ENCODE peak calls at places on chromosomes 13 and 19, in seven cellular contexts. One of them, this sample, is unnamed.

GRCh38 chr19:30664358-30665058 is 292.3 kb downstream of the ZNF536 start:
- DNase-seq in choroid plexus epithelial cell: peak
- DNase-seq in tibial nerve: no peak
- DNase-seq in astrocyte: no peak
- DNase-seq in astrocyte of the spinal cord: no peak
- DNase-seq in cardiac fibroblast: peak
- DNase-seq in IMR-90: peak
- DNase-seq in this sample: no peak

GRCh38 chr13:27024062-27024461 is 147.5 kb downstream of the USP12 start:
- DNase-seq in choroid plexus epithelial cell: no peak
- DNase-seq in tibial nerve: no peak
- DNase-seq in astrocyte: no peak
- DNase-seq in astrocyte of the spinal cord: no peak
- DNase-seq in cardiac fibroblast: no peak
- DNase-seq in IMR-90: no peak
- DNase-seq in this sample: no peak

GRCh38 chr13:28492527-28493367 is 2.2 kb downstream of the FLT1 start:
- DNase-seq in choroid plexus epithelial cell: no peak
- DNase-seq in tibial nerve: no peak
- DNase-seq in astrocyte: no peak
- DNase-seq in astrocyte of the spinal cord: no peak
- DNase-seq in cardiac fibroblast: no peak
- DNase-seq in IMR-90: no peak
- DNase-seq in this sample: no peak

GRCh38 chr19:33818426-33818825 is 21.8 kb downstream of the KCTD15 start:
- DNase-seq in choroid plexus epithelial cell: no peak
- DNase-seq in tibial nerve: no peak
- DNase-seq in astrocyte: no peak
- DNase-seq in astrocyte of the spinal cord: no peak
- DNase-seq in cardiac fibroblast: no peak
- DNase-seq in IMR-90: no peak
- DNase-seq in this sample: no peak

GRCh38 chr13:34627499-34627898 is 314.6 kb upstream of the NBEA start:
- DNase-seq in choroid plexus epithelial cell: no peak
- DNase-seq in tibial nerve: no peak
- DNase-seq in astrocyte: no peak
- DNase-seq in astrocyte of the spinal cord: no peak
- DNase-seq in cardiac fibroblast: no peak
- DNase-seq in IMR-90: no peak
- DNase-seq in this sample: no peak

GRCh38 chr13:106274551-106275208 is 260.8 kb downstream of the EFNB2 start:
- DNase-seq in choroid plexus epithelial cell: no peak
- DNase-seq in tibial nerve: no peak
- DNase-seq in astrocyte: peak
- DNase-seq in astrocyte of the spinal cord: no peak
- DNase-seq in cardiac fibroblast: no peak
- DNase-seq in IMR-90: no peak
- DNase-seq in this sample: no peak

GRCh38 chr19:6092329-6093286 is 17.7 kb downstream of the RFX2 start:
- DNase-seq in choroid plexus epithelial cell: peak
- DNase-seq in tibial nerve: peak
- DNase-seq in astrocyte: peak
- DNase-seq in astrocyte of the spinal cord: peak
- DNase-seq in cardiac fibroblast: peak
- DNase-seq in IMR-90: peak
- DNase-seq in this sample: no peak

GRCh38 chr19:41327499-41328156 is 17.7 kb downstream of the CCDC97 start:
- DNase-seq in choroid plexus epithelial cell: peak
- DNase-seq in tibial nerve: no peak
- DNase-seq in astrocyte: peak
- DNase-seq in astrocyte of the spinal cord: peak
- DNase-seq in cardiac fibroblast: no peak
- DNase-seq in IMR-90: peak
- DNase-seq in this sample: no peak

GRCh38 chr13:31240921-31241320 is 41.1 kb downstream of the B3GLCT start:
- DNase-seq in choroid plexus epithelial cell: peak
- DNase-seq in tibial nerve: no peak
- DNase-seq in astrocyte: no peak
- DNase-seq in astrocyte of the spinal cord: no peak
- DNase-seq in cardiac fibroblast: peak
- DNase-seq in IMR-90: no peak
- DNase-seq in this sample: no peak

GRCh38 chr13:44172411-44172810 is 201.2 kb upstream of the SERP2 start:
- DNase-seq in choroid plexus epithelial cell: no peak
- DNase-seq in tibial nerve: no peak
- DNase-seq in astrocyte: no peak
- DNase-seq in astrocyte of the spinal cord: no peak
- DNase-seq in cardiac fibroblast: no peak
- DNase-seq in IMR-90: no peak
- DNase-seq in this sample: no peak

GRCh38 chr19:51689751-51690358 is 3.3 kb upstream of the SPACA6 start:
- DNase-seq in choroid plexus epithelial cell: peak
- DNase-seq in tibial nerve: no peak
- DNase-seq in astrocyte: no peak
- DNase-seq in astrocyte of the spinal cord: peak
- DNase-seq in cardiac fibroblast: peak
- DNase-seq in IMR-90: no peak
- DNase-seq in this sample: no peak

GRCh38 chr13:71067164-71067815 is 799.7 kb downstream of the DACH1 start:
- DNase-seq in choroid plexus epithelial cell: peak
- DNase-seq in tibial nerve: no peak
- DNase-seq in astrocyte: no peak
- DNase-seq in astrocyte of the spinal cord: no peak
- DNase-seq in cardiac fibroblast: no peak
- DNase-seq in IMR-90: no peak
- DNase-seq in this sample: no peak

GRCh38 chr19:43407416-43408005 is 7.2 kb upstream of the TEX101 start:
- DNase-seq in choroid plexus epithelial cell: no peak
- DNase-seq in tibial nerve: no peak
- DNase-seq in astrocyte: no peak
- DNase-seq in astrocyte of the spinal cord: no peak
- DNase-seq in cardiac fibroblast: no peak
- DNase-seq in IMR-90: no peak
- DNase-seq in this sample: no peak

GRCh38 chr13:110944121-110944967 is 29.5 kb upstream of the ANKRD10 start:
- DNase-seq in choroid plexus epithelial cell: peak
- DNase-seq in tibial nerve: no peak
- DNase-seq in astrocyte: peak
- DNase-seq in astrocyte of the spinal cord: peak
- DNase-seq in cardiac fibroblast: peak
- DNase-seq in IMR-90: peak
- DNase-seq in this sample: no peak

GRCh38 chr19:10104665-10105221 is 1.4 kb upstream of the PPAN start:
- DNase-seq in choroid plexus epithelial cell: no peak
- DNase-seq in tibial nerve: no peak
- DNase-seq in astrocyte: no peak
- DNase-seq in astrocyte of the spinal cord: no peak
- DNase-seq in cardiac fibroblast: no peak
- DNase-seq in IMR-90: no peak
- DNase-seq in this sample: peak

GRCh38 chr13:100506600-100507422 is 81.8 kb downstream of the GGACT start:
- DNase-seq in choroid plexus epithelial cell: no peak
- DNase-seq in tibial nerve: no peak
- DNase-seq in astrocyte: no peak
- DNase-seq in astrocyte of the spinal cord: no peak
- DNase-seq in cardiac fibroblast: no peak
- DNase-seq in IMR-90: no peak
- DNase-seq in this sample: no peak

GRCh38 chr19:7450243-7451223 is 38.3 kb downstream of the PEX11G start:
- DNase-seq in choroid plexus epithelial cell: peak
- DNase-seq in tibial nerve: no peak
- DNase-seq in astrocyte: peak
- DNase-seq in astrocyte of the spinal cord: peak
- DNase-seq in cardiac fibroblast: peak
- DNase-seq in IMR-90: peak
- DNase-seq in this sample: peak

GRCh38 chr19:17843908-17844490 is 3.8 kb downstream of the JAK3 start:
- DNase-seq in choroid plexus epithelial cell: no peak
- DNase-seq in tibial nerve: no peak
- DNase-seq in astrocyte: no peak
- DNase-seq in astrocyte of the spinal cord: no peak
- DNase-seq in cardiac fibroblast: no peak
- DNase-seq in IMR-90: no peak
- DNase-seq in this sample: no peak

GRCh38 chr13:51829236-51829899 is 15.6 kb downstream of the TMEM272 start:
- DNase-seq in choroid plexus epithelial cell: no peak
- DNase-seq in tibial nerve: no peak
- DNase-seq in astrocyte: no peak
- DNase-seq in astrocyte of the spinal cord: no peak
- DNase-seq in cardiac fibroblast: no peak
- DNase-seq in IMR-90: no peak
- DNase-seq in this sample: no peak

GRCh38 chr13:79909664-79910063 is 428.7 kb downstream of the NDFIP2 start:
- DNase-seq in choroid plexus epithelial cell: no peak
- DNase-seq in tibial nerve: no peak
- DNase-seq in astrocyte: no peak
- DNase-seq in astrocyte of the spinal cord: no peak
- DNase-seq in cardiac fibroblast: no peak
- DNase-seq in IMR-90: no peak
- DNase-seq in this sample: no peak

GRCh38 chr13:79904581-79904980 is 423.6 kb downstream of the NDFIP2 start:
- DNase-seq in choroid plexus epithelial cell: no peak
- DNase-seq in tibial nerve: no peak
- DNase-seq in astrocyte: no peak
- DNase-seq in astrocyte of the spinal cord: no peak
- DNase-seq in cardiac fibroblast: no peak
- DNase-seq in IMR-90: peak
- DNase-seq in this sample: no peak

GRCh38 chr13:79910869-79911540 is 429.9 kb downstream of the SPRY2 start:
- DNase-seq in choroid plexus epithelial cell: no peak
- DNase-seq in tibial nerve: no peak
- DNase-seq in astrocyte: no peak
- DNase-seq in astrocyte of the spinal cord: peak
- DNase-seq in cardiac fibroblast: no peak
- DNase-seq in IMR-90: no peak
- DNase-seq in this sample: no peak

GRCh38 chr13:79905018-79905417 is 424.1 kb downstream of the NDFIP2 start:
- DNase-seq in choroid plexus epithelial cell: no peak
- DNase-seq in tibial nerve: no peak
- DNase-seq in astrocyte: no peak
- DNase-seq in astrocyte of the spinal cord: no peak
- DNase-seq in cardiac fibroblast: no peak
- DNase-seq in IMR-90: no peak
- DNase-seq in this sample: no peak

GRCh38 chr13:79907527-79907926 is 426.6 kb downstream of the NDFIP2 start:
- DNase-seq in choroid plexus epithelial cell: no peak
- DNase-seq in tibial nerve: no peak
- DNase-seq in astrocyte: no peak
- DNase-seq in astrocyte of the spinal cord: no peak
- DNase-seq in cardiac fibroblast: no peak
- DNase-seq in IMR-90: no peak
- DNase-seq in this sample: no peak
- H3K4me3 ChIP-seq in choroid plexus epithelial cell: no peak
- H3K4me3 ChIP-seq in tibial nerve: no peak
- H3K4me3 ChIP-seq in astrocyte: no peak
- H3K4me3 ChIP-seq in astrocyte of the spinal cord: no peak
- H3K4me3 ChIP-seq in cardiac fibroblast: no peak
- H3K4me3 ChIP-seq in IMR-90: no peak
- H3K4me3 ChIP-seq in this sample: no peak

DNA sequence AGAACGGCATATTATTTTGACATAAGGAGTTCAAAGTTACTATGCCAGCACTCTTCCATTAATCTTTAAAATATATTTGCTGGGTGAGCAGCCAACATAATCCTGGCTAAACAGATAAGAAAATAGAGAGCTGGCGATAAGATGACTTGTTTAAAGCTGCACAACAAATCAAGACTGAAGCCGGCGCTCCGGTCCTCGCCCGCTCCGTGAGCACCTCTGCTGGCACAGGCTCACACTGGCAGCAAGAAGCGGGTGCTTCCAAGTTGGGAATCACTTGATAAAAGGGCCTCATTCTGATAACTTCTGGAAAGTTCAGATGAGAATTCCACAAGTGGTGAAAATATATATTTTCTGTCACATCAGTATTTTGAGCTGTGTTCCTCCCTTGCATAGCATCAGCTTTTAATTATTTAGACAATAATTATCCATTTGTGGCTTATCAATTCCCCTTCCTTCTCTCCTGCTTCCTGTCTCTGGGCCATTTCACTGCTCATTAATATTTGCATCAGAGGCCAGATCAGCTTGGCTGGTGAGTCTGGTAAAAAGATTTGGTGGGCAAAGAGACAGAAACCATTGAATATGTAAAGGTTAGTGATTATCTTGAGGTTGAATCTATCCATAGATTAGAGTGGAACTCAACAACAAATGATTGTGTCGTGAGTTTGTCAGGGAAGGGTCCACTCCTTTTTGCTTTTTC is 205.3 kb downstream of the MZT1 start:
- DNase-seq in choroid plexus epithelial cell: no peak
- DNase-seq in tibial nerve: no peak
- DNase-seq in astrocyte: no peak
- DNase-seq in astrocyte of the spinal cord: no peak
- DNase-seq in cardiac fibroblast: no peak
- DNase-seq in IMR-90: no peak
- DNase-seq in this sample: no peak
- TF ChIP-seq CTCF in choroid plexus epithelial cell: no peak
- TF ChIP-seq CTCF in tibial nerve: no peak
- TF ChIP-seq CTCF in astrocyte: no peak
- TF ChIP-seq CTCF in astrocyte of the spinal cord: no peak
- TF ChIP-seq CTCF in cardiac fibroblast: no peak
- TF ChIP-seq CTCF in IMR-90: no peak
- TF ChIP-seq CTCF in this sample: no peak

DNA sequence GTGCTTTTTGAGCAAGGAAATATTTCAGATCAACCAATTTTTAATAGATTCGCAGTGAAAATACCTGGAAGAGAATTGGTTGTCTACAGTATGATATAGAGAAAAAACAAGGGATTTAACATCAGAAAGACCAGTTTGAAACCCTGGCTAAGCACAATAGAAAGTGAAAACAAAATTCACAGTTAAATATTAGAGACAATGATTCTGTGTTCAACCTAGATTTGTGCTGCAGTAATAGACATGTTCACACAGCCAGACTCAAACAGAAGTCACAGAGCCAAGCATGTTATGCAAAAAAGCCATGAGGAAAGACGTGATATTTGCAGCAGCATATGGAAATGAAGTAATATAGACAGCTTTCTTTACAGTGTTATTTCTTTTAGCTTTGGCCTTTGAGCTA is 48.0 kb downstream of the SCEL start:
- DNase-seq in choroid plexus epithelial cell: no peak
- DNase-seq in tibial nerve: no peak
- DNase-seq in astrocyte: no peak
- DNase-seq in astrocyte of the spinal cord: no peak
- DNase-seq in cardiac fibroblast: no peak
- DNase-seq in IMR-90: no peak
- DNase-seq in this sample: no peak
- H3K4me3 ChIP-seq in choroid plexus epithelial cell: no peak
- H3K4me3 ChIP-seq in tibial nerve: no peak
- H3K4me3 ChIP-seq in astrocyte: no peak
- H3K4me3 ChIP-seq in astrocyte of the spinal cord: no peak
- H3K4me3 ChIP-seq in cardiac fibroblast: no peak
- H3K4me3 ChIP-seq in IMR-90: no peak
- H3K4me3 ChIP-seq in this sample: no peak

DNA sequence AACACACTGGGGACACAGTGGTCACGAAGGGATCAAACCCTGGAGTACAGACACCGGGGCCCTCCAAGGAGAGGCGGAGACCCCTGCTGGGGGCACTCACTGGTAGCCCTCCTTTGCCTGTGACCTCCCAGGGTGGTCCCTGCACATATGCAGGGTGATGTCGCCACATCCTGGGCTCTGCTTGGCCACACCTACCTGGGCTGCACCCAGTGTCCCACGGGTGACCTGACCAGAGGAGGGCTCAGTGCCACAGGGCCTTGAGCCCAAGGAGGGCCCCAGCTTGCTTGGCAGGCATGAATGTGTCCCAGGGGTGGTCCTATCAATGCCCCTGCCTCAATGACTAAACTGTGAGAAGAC is 4.1 kb downstream of the PCID2 start:
- DNase-seq in choroid plexus epithelial cell: no peak
- DNase-seq in tibial nerve: no peak
- DNase-seq in astrocyte: no peak
- DNase-seq in astrocyte of the spinal cord: no peak
- DNase-seq in cardiac fibroblast: no peak
- DNase-seq in IMR-90: no peak
- DNase-seq in this sample: no peak
- TF ChIP-seq CTCF in choroid plexus epithelial cell: no peak
- TF ChIP-seq CTCF in tibial nerve: no peak
- TF ChIP-seq CTCF in astrocyte: no peak
- TF ChIP-seq CTCF in astrocyte of the spinal cord: no peak
- TF ChIP-seq CTCF in cardiac fibroblast: no peak
- TF ChIP-seq CTCF in IMR-90: no peak
- TF ChIP-seq CTCF in this sample: no peak

This sample was measured in GM12864.